ENCODE peak calls at places on chromosome 11, in six cellular contexts. C is kidney tubule cell; K is stimulated activated naive CD8-positive, alpha-beta T cell treated with anti-CD3 and anti-CD28 coated beads, Interleukin-15, Interleukin-2, amounts not matched to agents 100 U/mL and 50 U/mL, for 24 hours; P is CD4-positive, CD25-positive, alpha-beta regulatory T cell; D is astrocyte of the spinal cord; N is SK-N-DZ. B is an unnamed sample.

GRCh38 chr11:114133548-114134329 is 74.2 kb downstream of the ZBTB16 start:
- DNase-seq in N (no peak), K (no peak), D (peak; percentile 70), P (no peak), C (no peak), B (no peak)

GRCh38 chr11:15613231-15613630 is 498.5 kb downstream of the INSC start:
- DNase-seq in D (no peak), C (no peak), K (no peak), N (no peak), P (no peak), B (no peak)

GRCh38 chr11:95308512-95309035 is 77.6 kb upstream of the SESN3 start:
- DNase-seq in N (no peak), K (no peak), P (peak; percentile 17), C (peak; percentile 52), D (no peak), B (no peak)

GRCh38 chr11:77065878-77066228 is 918 bp upstream of the CAPN5 start:
- DNase-seq in K (no peak), N (no peak), P (no peak), C (peak; percentile 39), D (peak; percentile 19), B (no peak)

GRCh38 chr11:99773646-99774045 is 752.9 kb downstream of the CNTN5 start:
- DNase-seq in C (peak; percentile 50), N (no peak), D (peak; percentile 45), K (no peak), P (no peak), B (no peak)

GRCh38 chr11:107040447-107041444 is 22.5 kb upstream of the GUCY1A2 start:
- DNase-seq in K (no peak), C (peak; percentile 55), D (peak; percentile 92), N (no peak), P (no peak), B (no peak)

GRCh38 chr11:108654994-108655631 is 9.8 kb upstream of the DDX10 start:
- DNase-seq in D (peak; percentile 66), N (peak; percentile 18), K (peak; percentile 45), C (peak; percentile 66), P (peak; percentile 34), B (peak; percentile 55)

GRCh38 chr11:44088871-44089270 is 6.6 kb upstream of the EXT2 start:
- DNase-seq in C (no peak), D (no peak), N (no peak), P (no peak), K (no peak), B (no peak)

GRCh38 chr11:134564472-134565200 is 152.6 kb upstream of the B3GAT1 start:
- DNase-seq in P (no peak), C (no peak), N (no peak), D (no peak), K (no peak), B (no peak)

B was measured in BE2C.